ENCODE peak calls at places on chromosome 4, in four cellular contexts. Q, F, G and O are unnamed samples.

GRCh38 chr4:53349201-53349600 is 16.7 kb downstream of the SCFD2 start:
- DNase-seq in Q (no peak), G (no peak), F (peak; percentile 18), O (no peak)

GRCh38 chr4:75232546-75232945 is 281.7 kb downstream of the RCHY1 start:
- DNase-seq in G (no peak), F (no peak), Q (no peak), O (peak; percentile 54)

GRCh38 chr4:185165605-185166063 is 22.6 kb downstream of the SLC25A4 start:
- DNase-seq in Q (no peak), G (no peak), F (peak; percentile 86), O (peak; percentile 95)

GRCh38 chr4:76523593-76523992 is 88.6 kb downstream of the SHROOM3 start:
- DNase-seq in Q (no peak), G (no peak), F (no peak), O (no peak)

GRCh38 chr4:10963958-10964705 is 279.6 kb upstream of the CLNK start:
- DNase-seq in G (no peak), Q (no peak), F (no peak), O (no peak)

GRCh38 chr4:70833701-70834100 is 6.0 kb downstream of the GRSF1 start:
- DNase-seq in Q (no peak), G (no peak), F (no peak), O (no peak)

GRCh38 chr4:175048111-175048784 is 130.1 kb downstream of the ADAM29 start:
- DNase-seq in F (no peak), Q (no peak), G (no peak), O (no peak)

GRCh38 chr4:108117473-108118182 is 51.1 kb downstream of the LEF1 start:
- DNase-seq in G (no peak), Q (peak; percentile 39), F (no peak), O (no peak)

GRCh38 chr4:60313616-60314015 is 886.5 kb upstream of the ADGRL3 start:
- DNase-seq in Q (no peak), G (no peak), F (peak; percentile 74), O (no peak)

GRCh38 chr4:15913631-15913970 is 24.9 kb downstream of the FGFBP1 start:
- DNase-seq in Q (no peak), F (peak; percentile 70), G (peak; percentile 98), O (peak; percentile 83)

GRCh38 chr4:6446130-6446482 is 26.3 kb downstream of the PPP2R2C start:
- DNase-seq in F (no peak), Q (no peak), G (no peak), O (no peak)

GRCh38 chr4:86730310-86730709 is 118.9 kb downstream of the SLC10A6 start:
- DNase-seq in G (no peak), Q (no peak), F (no peak), O (no peak)

GRCh38 chr4:8241211-8241779 is 28.3 kb upstream of the HTRA3 start:
- DNase-seq in G (no peak), Q (no peak), F (no peak), O (no peak)

GRCh38 chr4:80413096-80413495 is 77.6 kb downstream of the CFAP299 start:
- DNase-seq in Q (no peak), G (no peak), F (no peak), O (no peak)

DNA sequence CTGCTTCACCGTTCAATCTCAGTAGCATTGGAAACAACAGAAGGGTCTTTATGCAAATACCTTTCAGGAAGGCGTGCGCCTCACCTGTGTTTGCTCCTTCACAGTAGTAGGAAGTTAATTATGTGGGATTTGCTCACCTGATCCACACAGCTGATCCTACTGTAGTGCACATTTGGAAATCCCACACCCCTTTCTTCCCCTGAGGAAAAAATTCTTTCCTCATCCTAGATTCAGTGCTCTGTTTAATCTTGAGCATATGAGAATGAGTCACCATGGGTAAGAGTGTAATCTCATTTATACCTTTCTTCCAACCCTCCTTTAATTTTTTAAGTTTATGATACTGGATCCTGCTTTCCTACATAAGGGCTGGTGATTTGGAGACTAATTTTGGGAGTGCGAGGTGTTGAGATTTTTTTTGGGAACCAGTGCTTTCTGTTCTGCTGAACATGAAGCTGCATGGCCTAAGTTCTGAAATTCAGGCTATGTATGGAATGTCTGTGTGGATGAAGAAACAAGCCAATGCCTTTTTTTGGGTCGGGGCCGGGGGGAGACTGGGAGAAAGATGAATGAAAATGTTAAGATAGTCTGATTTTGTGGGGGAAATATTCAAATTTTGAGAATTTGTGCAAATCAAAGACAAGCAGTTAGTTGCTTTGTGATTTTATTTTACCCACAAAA is 19.0 kb downstream of the GAB1 start:
- DNase-seq in Q (peak; percentile 39), F (no peak), G (no peak), O (peak; percentile 63)
- H3K4me3 ChIP-seq in Q (peak overlapping the region; percentile 51), F (no peak overlapping the region), G (no peak overlapping the region), O (no peak overlapping the region)

GRCh38 chr4:123469696-123470095 is 73.1 kb downstream of the SPRY1 start:
- DNase-seq in G (no peak), F (no peak), Q (no peak), O (no peak)
- TF ChIP-seq CTCF in G (no peak), F (no peak), Q (no peak), O (no peak)

DNA sequence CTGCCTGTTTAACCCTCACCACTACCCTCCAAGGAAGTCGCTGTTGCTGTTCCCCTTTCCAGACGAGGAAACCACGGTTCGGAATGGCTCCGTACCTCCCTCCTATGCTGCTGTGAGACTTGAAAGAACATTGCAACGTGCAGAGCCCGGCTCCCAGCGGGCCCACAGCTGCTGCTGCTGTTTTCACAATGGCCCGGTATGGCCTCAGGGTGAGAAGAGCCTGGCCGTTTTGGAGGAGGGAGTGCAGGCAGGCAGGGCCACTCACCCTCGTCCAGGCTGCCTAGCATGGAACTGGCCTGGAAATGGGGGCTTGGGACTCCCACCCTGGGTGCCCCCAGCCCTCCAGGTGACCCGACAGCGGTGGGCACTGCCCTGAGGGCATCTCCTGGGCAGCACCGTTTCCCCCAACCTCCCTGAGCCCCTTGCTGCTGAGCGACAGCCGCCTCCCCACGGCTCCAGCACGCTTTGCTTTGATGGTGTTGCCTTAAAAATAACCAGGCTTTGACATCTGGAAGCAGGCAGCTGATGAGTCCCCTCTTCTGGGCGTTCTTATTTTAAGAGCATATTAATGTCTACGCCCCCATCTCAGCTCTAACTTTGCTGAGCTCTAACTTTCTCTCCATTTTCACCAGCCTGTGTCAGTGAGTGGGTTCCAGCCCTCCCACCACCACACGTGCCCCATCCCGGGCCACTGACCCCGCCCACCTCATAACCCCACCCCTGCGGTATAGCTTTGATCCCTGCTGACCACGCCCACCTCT is 70.0 kb downstream of the ADRA2C start:
- DNase-seq in Q (no peak), G (no peak), F (no peak), O (no peak)
- H3K4me3 ChIP-seq in Q (no peak overlapping the region), G (no peak overlapping the region), F (no peak overlapping the region), O (no peak overlapping the region)

GRCh38 chr4:105666693-105667092 is 41.8 kb downstream of the INTS12 start:
- DNase-seq in G (peak; percentile 31), Q (peak; percentile 19), F (peak; percentile 78), O (peak; percentile 61)
- TF ChIP-seq CTCF in G (peak; percentile 52), Q (peak; percentile 65), F (peak; percentile 28), O (peak; percentile 42)

GRCh38 chr4:102824398-102824797 is 3.0 kb downstream of the UBE2D3 start:
- DNase-seq in Q (no peak), F (peak; percentile 11), G (no peak), O (peak; percentile 26)
- H3K4me3 ChIP-seq in Q (peak overlapping the region; percentile 89), F (peak overlapping the region; percentile 95), G (peak overlapping the region; percentile 92), O (peak overlapping the region; percentile 99)

GRCh38 chr4:14410469-14410868 is 591.8 kb upstream of the CPEB2 start:
- DNase-seq in F (no peak), Q (no peak), G (no peak), O (no peak)
- TF ChIP-seq CTCF in F (no peak), Q (no peak), G (no peak), O (no peak)

DNA sequence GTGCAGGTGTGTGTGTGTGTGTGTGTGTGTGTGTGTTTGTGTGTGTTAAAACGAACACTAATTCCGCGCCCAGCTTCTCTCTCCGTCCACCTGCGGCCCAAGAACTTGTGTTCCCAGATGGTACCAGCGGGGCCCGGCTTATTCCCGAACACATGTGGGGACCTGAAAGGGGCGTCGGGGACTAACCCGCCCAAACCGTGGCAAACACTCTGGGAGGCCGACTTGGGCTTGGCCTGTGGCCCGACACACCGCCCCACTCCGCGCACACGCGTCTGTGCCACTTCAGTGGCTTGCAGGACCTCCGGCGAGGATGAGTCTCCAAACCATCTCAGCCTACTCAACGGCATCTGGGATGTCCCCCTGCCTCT is 870 bp upstream of the HHIP start:
- DNase-seq in Q (no peak), F (no peak), G (no peak), O (no peak)
- H3K4me3 ChIP-seq in Q (no peak overlapping the region), F (peak overlapping the region; percentile 12), G (peak overlapping the region; percentile 53), O (peak overlapping the region; percentile 60)